ENCODE peak calls at places on chromosomes 1 and 21, in four cellular contexts. D, N, S and G are unnamed samples.

GRCh38 chr1:228818928-228819632 is 83.8 kb downstream of the RHOU start:
- DNase-seq in D (no peak), S (no peak), N (no peak), G (no peak)

GRCh38 chr1:6667139-6667538 is 34.5 kb downstream of the DNAJC11 start:
- DNase-seq in N (no peak), S (no peak), D (no peak), G (no peak)

GRCh38 chr1:167777253-167777618 is 55.5 kb downstream of the MPZL1 start:
- DNase-seq in S (no peak), D (no peak), N (no peak), G (no peak)

GRCh38 chr1:59520194-59520593 is 223.3 kb downstream of the FGGY start:
- DNase-seq in N (no peak), S (no peak), D (peak; percentile 70), G (no peak)

GRCh38 chr1:114719424-114719787 is 2.8 kb upstream of the NRAS start:
- DNase-seq in N (no peak), D (peak; percentile 42), S (no peak), G (no peak)

GRCh38 chr1:64540265-64540791 is 70.4 kb downstream of the CACHD1 start:
- DNase-seq in S (no peak), N (peak; percentile 26), D (peak; percentile 53), G (no peak)

GRCh38 chr1:3509721-3510120 is 55.3 kb downstream of the ARHGEF16 start:
- DNase-seq in S (no peak), D (no peak), N (no peak), G (no peak)

GRCh38 chr1:36572142-36572715 is 89.5 kb upstream of the CSF3R start:
- DNase-seq in S (no peak), D (no peak), N (no peak), G (no peak)

GRCh38 chr1:231778009-231778719 is 151.6 kb downstream of the DISC1 start:
- DNase-seq in S (peak; percentile 19), D (peak; percentile 43), N (peak; percentile 49), G (no peak)

GRCh38 chr1:170313306-170313705 is 167.5 kb downstream of the NTMT2 start:
- DNase-seq in N (no peak), S (no peak), D (no peak), G (no peak)

GRCh38 chr1:222084996-222085395 is 343.1 kb upstream of the DUSP10 start:
- DNase-seq in D (peak; percentile 95), S (no peak), N (no peak), G (no peak)

GRCh38 chr1:248215880-248216279 is 15.3 kb upstream of the OR2M4 start:
- DNase-seq in N (no peak), D (no peak), S (no peak), G (no peak)

GRCh38 chr21:35203093-35204021 is 154.3 kb upstream of the RUNX1 start:
- DNase-seq in S (no peak), D (peak; percentile 93), N (peak; percentile 43), G (no peak)

GRCh38 chr21:34039678-34040382 is 33.5 kb upstream of the MRPS6 start:
- DNase-seq in D (no peak), S (no peak), N (peak; percentile 42), G (peak; percentile 11)

GRCh38 chr1:1196431-1197187 is 9.8 kb downstream of the TNFRSF18 start:
- DNase-seq in S (no peak), N (no peak), D (no peak), G (no peak)

GRCh38 chr21:32569261-32570230 is 15.8 kb downstream of the TCP10L start:
- DNase-seq in N (peak; percentile 89), S (peak; percentile 80), D (peak; percentile 80), G (peak; percentile 77)

GRCh38 chr1:60923287-60924110 is 158.9 kb upstream of the NFIA start:
- DNase-seq in D (no peak), S (no peak), N (peak; percentile 45), G (no peak)

GRCh38 chr1:165659581-165659895 is 28.5 kb downstream of the MGST3 start:
- DNase-seq in D (no peak), N (no peak), S (no peak), G (no peak)

DNA sequence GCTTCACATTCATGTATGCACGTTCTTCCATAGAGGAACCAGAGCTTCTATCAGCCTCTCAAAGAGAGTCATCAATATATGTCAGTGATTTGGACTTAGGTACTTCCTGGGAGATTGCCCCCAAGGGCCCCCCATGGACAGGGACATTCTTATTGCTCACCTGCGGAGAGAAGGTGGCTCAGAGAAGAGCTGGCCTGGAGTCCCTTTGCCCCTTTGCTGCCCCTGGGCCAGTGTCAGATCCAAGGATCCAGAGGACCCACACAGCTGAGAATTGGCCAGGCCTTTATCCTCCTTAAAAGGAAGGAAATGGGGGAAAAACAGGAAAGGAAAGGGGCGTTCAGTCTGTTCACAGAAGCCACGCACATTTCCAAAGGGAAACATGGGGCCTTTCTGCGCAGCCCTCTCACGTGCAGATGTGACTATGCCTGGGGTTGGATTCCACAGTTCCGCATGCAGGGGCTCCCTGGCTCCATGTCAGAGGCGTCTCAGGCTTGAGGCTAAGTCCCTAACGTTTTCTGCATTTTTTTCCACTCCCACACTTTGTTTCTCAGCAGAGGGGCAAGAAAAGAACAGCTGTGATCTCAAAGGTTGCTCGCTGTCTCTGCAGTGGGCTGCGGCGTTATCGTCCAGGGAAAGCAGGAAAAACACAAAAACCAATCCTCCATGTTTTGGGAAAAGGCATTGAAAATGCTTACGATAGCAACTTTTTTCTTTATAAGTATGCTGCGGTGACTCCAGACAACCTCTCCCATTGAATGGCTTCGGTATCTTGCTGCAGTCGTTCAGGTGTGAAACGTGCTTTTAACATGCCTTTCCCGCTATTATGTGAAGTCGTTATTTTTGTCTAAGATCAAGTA is 5.9 kb downstream of the C1orf226 start:
- DNase-seq in D (no peak), N (no peak), S (no peak), G (no peak)
- H3K4me1 ChIP-seq in D (no peaks in the 10 kb centered on the region), N (peaks cover 21% of the 10 kb centered on the region), S (peaks cover 3% of the 10 kb centered on the region), G (peaks cover 6% of the 10 kb centered on the region)

DNA sequence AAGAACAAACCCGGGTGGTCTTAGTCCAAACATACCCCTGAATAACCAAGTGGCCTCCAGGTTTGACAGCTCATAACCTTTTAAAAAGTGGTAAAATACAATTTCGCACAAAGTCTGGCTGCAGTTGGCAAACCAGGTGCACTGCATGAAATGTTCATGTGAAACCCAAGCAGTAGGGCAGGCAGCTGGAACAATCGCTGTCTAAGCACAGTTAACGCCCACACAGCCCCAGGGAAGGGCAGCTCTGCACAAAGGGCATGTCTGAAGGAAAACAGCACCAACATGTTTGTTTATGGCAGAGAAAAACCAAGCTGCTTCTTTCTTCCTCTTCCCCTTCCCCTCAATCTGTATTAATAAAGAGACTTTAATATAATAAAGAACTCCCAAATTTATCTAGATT is 49.5 kb downstream of the KIAA1614 start:
- DNase-seq in D (no peak), S (no peak), N (no peak), G (no peak)
- H3K27ac ChIP-seq in D (no peak overlapping the region), S (no peak overlapping the region), N (no peak overlapping the region), G (no peak overlapping the region)

DNA sequence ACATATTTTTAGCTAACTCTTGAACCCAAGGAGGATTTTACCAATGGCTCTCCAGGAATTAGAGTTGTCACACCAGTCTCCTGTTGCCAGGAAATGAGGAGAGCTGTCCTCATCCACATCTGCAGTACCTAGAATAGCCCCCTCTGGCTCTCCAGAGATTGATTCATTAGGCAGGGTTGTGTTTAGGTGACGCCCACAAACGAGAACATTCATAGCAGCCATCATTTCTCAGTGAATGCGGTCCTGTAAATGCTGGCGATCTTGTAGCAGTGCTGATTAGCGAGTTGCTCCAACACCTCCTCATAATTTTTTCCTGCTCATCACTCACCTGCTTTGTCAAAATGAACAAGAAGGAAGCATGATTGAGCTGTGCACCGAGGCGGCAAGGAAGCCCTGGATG is 16.3 kb upstream of the KLHDC8A start:
- DNase-seq in N (no peak), S (no peak), D (peak; percentile 55), G (no peak)
- H3K4me1 ChIP-seq in N (peaks cover 23% of the 10 kb centered on the region), S (peaks cover 44% of the 10 kb centered on the region), D (peaks cover 8% of the 10 kb centered on the region), G (peaks cover 53% of the 10 kb centered on the region)

GRCh38 chr1:19447550-19447949 is 37.8 kb downstream of the CAPZB start:
- DNase-seq in D (no peak), S (no peak), N (no peak), G (no peak)
- H3K27ac ChIP-seq in D (peak overlapping the region; percentile 98), S (peak overlapping the region; percentile 52), N (peak overlapping the region; percentile 85), G (no peak overlapping the region)

DNA sequence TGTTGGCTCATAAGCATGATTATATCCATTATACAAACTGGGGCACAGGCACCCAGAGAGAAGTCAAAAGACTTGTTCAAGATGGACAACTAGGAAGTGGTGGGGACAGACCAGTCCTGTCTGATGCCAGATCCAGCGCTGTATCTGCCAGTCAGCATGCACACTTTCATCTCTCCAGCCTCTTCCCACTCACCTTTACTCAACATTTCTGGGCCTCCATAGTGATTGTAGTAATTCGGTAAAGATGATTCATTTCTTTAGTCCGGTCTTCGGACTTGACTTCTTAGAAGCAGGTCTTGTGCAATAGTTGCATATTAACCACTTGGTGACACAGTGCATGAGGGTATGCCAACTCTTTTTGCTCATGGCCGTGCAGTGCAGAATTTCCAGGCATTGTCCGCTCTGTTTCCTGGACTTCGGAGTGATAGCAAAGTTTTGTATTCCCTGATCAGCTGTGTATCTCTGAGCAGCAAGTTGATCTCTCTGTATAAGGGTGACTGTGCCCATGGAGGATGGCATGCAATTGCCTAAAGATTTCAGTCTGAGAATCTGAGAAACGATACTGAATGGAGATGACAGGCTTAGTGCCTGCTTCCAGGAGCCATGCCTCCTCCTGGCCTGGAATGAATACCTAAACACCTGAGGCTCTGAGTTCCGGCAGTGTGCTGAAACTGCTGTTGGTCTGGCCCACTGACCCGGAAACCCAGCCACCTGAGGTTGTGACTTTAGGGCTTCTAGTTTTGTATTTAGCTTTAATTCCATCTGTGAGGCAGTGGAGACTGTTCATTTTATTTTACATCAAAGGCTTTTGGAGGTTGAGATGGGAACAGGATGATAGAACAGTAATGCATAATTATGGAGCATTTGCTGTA is 39.0 kb downstream of the GALNT2 start:
- DNase-seq in D (peak; percentile 92), S (peak; percentile 86), N (peak; percentile 73), G (no peak)
- H3K4me1 ChIP-seq in D (peaks cover 36% of the 10 kb centered on the region), S (peaks cover 79% of the 10 kb centered on the region), N (peaks cover 48% of the 10 kb centered on the region), G (peaks cover 66% of the 10 kb centered on the region)